ENCODE peak calls at places on chromosomes 7 and 10, in six cellular contexts. R, G, E, K, T and V are unnamed samples.

GRCh38 chr10:71854031-71854430 is 3.0 kb upstream of the PSAP start:
- DNase-seq in G (no peak), K (no peak), E (no peak), R (no peak), T (no peak), V (no peak)

GRCh38 chr7:2214636-2215035 is 18.1 kb downstream of the MAD1L1 start:
- DNase-seq in G (no peak), T (no peak), E (no peak), K (no peak), R (no peak), V (no peak)

GRCh38 chr10:96565774-96566173 is 21.0 kb downstream of the TM9SF3 start:
- DNase-seq in R (no peak), E (peak), G (no peak), K (no peak), T (no peak), V (no peak)

GRCh38 chr10:43808136-43808535 is 159.5 kb upstream of the ZNF32 start:
- DNase-seq in R (no peak), E (no peak), G (no peak), K (no peak), T (no peak), V (no peak)

GRCh38 chr10:44994752-44995530 is 5.8 kb upstream of the ZNF22 start:
- DNase-seq in G (no peak), K (no peak), R (no peak), E (no peak), T (no peak), V (no peak)

GRCh38 chr7:102994567-102994966 is 80.0 kb downstream of the FBXL13 start:
- DNase-seq in E (no peak), T (no peak), K (no peak), R (no peak), G (no peak), V (no peak)

GRCh38 chr7:33880787-33881186 is 24.6 kb upstream of the BMPER start:
- DNase-seq in G (peak), K (no peak), R (no peak), E (no peak), T (no peak), V (no peak)

GRCh38 chr10:37576154-37576553 is 281.3 kb downstream of the ZNF248 start:
- DNase-seq in E (no peak), K (no peak), R (no peak), G (no peak), T (no peak), V (no peak)

GRCh38 chr7:83475403-83475802 is 173.5 kb downstream of the SEMA3E start:
- DNase-seq in E (no peak), T (peak), R (peak), G (no peak), K (no peak), V (no peak)
- TF ChIP-seq CTCF in E (no peak), T (peak), R (no peak), G (no peak), K (peak), V (no peak)

DNA sequence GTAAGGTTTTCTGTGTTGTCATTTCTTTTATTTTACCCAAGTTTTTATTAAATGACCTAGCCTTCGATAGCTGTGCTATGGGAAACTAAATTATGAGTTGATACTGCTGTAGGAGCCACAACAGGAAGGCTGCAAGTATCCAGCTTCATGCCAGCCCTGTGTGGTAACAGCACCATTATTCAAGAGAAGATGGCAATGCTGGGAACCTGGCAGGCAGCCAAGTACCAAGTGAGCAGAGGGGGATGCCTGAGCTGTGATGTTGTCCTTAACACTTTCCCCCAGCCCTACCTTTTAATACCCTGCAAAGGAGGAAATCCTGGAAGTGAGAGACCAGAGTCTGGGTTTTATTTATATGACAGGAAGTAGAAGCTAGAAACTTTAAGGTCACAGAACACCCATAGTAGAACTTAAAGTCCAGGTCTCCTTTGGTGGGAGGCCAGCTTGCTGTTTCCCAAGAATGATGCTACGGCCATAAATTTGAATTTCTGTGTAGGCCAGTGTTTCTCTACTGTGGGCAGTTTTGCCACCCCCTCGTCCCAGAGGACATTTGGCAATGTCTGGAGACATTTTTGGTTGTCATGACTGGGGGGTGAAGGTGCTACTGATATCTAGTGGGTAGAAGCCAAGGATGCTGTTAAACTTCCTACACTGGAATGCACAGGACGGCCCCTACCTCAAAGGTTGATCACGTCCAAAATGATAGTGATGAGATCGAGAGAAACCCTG is 9.2 kb upstream of the ATXN7L1 start:
- DNase-seq in G (no peak), E (no peak), K (no peak), R (no peak), T (no peak), V (no peak)
- TF ChIP-seq CTCF in G (no peak), E (no peak), K (no peak), R (no peak), T (no peak), V (no peak)

DNA sequence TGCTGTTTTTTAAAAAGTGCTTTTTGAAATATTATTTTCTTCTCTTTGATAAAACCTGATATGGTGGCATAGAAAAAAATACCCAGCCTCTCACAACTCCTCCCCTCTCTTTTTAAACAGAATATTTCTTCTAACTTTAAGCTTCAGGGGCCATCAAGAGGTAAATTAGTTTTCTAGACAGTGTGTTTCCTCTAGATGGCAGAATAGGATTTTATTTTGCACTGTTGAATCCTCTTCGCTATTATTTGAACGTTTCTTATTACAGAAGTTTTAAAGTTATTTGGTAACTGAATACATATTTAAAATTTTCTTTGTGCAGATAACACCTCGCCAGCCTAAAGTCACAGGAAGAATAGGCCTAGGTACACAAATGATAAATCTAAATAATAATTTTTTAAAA is 30.3 kb downstream of the ARL5B start:
- DNase-seq in K (no peak), E (no peak), R (no peak), T (no peak), G (no peak), V (no peak)
- TF ChIP-seq CTCF in K (peak), E (peak), R (peak), T (peak), G (peak), V (no peak)

DNA sequence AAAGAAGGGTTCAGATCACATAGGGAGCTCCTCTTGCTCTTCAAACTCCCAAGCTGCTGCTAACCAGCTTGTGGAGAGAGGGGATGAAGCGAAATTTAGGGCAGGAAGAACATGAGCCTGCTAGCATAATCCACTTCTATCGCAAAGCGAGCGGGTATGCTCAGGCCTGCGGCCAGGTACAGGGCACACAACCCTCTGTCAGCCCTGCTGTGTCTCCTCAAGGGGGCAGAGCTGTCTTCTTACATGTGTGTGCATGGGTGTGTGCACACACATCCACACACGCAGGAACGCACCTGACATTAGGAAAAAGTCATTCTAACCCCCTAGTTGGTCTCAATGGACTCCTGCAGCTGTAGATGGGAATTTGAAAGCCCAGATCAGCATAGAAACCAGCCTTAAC is 80.2 kb downstream of the PPP1R3C start:
- DNase-seq in E (no peak), G (no peak), T (peak), K (no peak), R (no peak), V (no peak)
- TF ChIP-seq CTCF in E (peak), G (peak), T (no peak), K (peak), R (no peak), V (no peak)